ENCODE peak calls at places on chromosomes 5 and 9, in four cellular contexts. J is thoracic aorta; P is activated T-helper 1 cell treated with anti-CD3 and anti-CD28 coated beads, Interleukin-12 subunit alpha, Interleukin-12 subunit beta, Interleukin-2, Interleukin-4 antibody, amounts not matched to agents 30 ng/mL and 10 ng/mL and 1 ng/mL, durations not matched to agents 14 hours and 24 hours and 36 hours; L is T-helper 17 cell. D is an unnamed sample.

GRCh38 chr9:34547960-34548603 is 25.3 kb upstream of the ENHO start:
- DNase-seq in J (no peak), P (no peak), L (no peak), D (no peak)

GRCh38 chr9:18746631-18747030 is 272.7 kb downstream of the ADAMTSL1 start:
- DNase-seq in J (no peak), P (no peak), L (no peak), D (no peak)

GRCh38 chr9:97907051-97907450 is 15.2 kb downstream of the TRMO start:
- DNase-seq in J (no peak), P (no peak), L (no peak), D (no peak)

GRCh38 chr5:9799601-9800000 is 169.4 kb upstream of the TAS2R1 start:
- DNase-seq in J (no peak), P (no peak), L (no peak), D (no peak)

GRCh38 chr5:180294401-180294800 is 2.5 kb upstream of the MAPK9 start:
- DNase-seq in J (no peak), P (no peak), L (no peak), D (no peak)

GRCh38 chr9:111878946-111879345 is 17.7 kb upstream of the UGCG start:
- DNase-seq in J (no peak), P (no peak), L (no peak), D (no peak)

GRCh38 chr5:107090471-107090870 is 580.3 kb downstream of the EFNA5 start:
- DNase-seq in J (no peak), P (no peak), L (no peak), D (no peak)

GRCh38 chr5:11803436-11803835 is 100.8 kb downstream of the CTNND2 start:
- DNase-seq in J (no peak), P (no peak), L (no peak), D (no peak)

GRCh38 chr9:77588319-77588937 is 59.7 kb downstream of the GNA14 start:
- DNase-seq in J (no peak), P (no peak), L (no peak), D (no peak)

GRCh38 chr9:120603601-120604000 is 23.6 kb upstream of the CDK5RAP2 start:
- DNase-seq in J (no peak), P (no peak), L (no peak), D (no peak)

GRCh38 chr5:156147251-156147947 is 179.6 kb upstream of the SGCD start:
- DNase-seq in J (no peak), P (no peak), L (no peak), D (no peak)

GRCh38 chr5:72408602-72409001 is 88.4 kb downstream of the PTCD2 start:
- DNase-seq in J (no peak), P (no peak), L (no peak), D (no peak)

GRCh38 chr5:173744527-173744926 is 128.1 kb upstream of the BOD1 start:
- DNase-seq in J (no peak), P (no peak), L (no peak), D (no peak)

GRCh38 chr9:95468791-95469190 is 48.0 kb downstream of the PTCH1 start:
- DNase-seq in J (no peak), P (no peak), L (no peak), D (no peak)

GRCh38 chr5:115087951-115088350 is 81.8 kb downstream of the TRIM36 start:
- DNase-seq in J (no peak), P (no peak), L (no peak), D (no peak)

GRCh38 chr5:79666758-79667157 is 22.9 kb upstream of the CMYA5 start:
- DNase-seq in J (no peak), P (no peak), L (no peak), D (no peak)

GRCh38 chr5:157528036-157528632 is 47.4 kb downstream of the ADAM19 start:
- DNase-seq in J (no peak), P (no peak), L (no peak), D (no peak)

GRCh38 chr9:134618163-134618822 is 23.3 kb upstream of the COL5A1 start:
- DNase-seq in J (no peak), P (no peak), L (no peak), D (no peak)

GRCh38 chr9:116635908-116636307 is 51.2 kb upstream of the TRIM32 start:
- DNase-seq in J (no peak), P (no peak), L (no peak), D (no peak)

GRCh38 chr5:157057459-157058370 is 1.2 kb downstream of the HAVCR1 start:
- DNase-seq in J (no peak), P (no peak), L (no peak), D (no peak)

GRCh38 chr5:67799732-67800234 is 415.8 kb upstream of the PIK3R1 start:
- DNase-seq in J (no peak), P (no peak), L (no peak), D (no peak)

GRCh38 chr9:135288054-135288453 is 191.5 kb upstream of the PPP1R26 start:
- DNase-seq in J (no peak), P (no peak), L (no peak), D (no peak)

GRCh38 chr9:109812818-109813281 is 32.9 kb downstream of the PALM2AKAP2 start:
- DNase-seq in J (no peak), P (no peak), L (no peak), D (no peak)

GRCh38 chr5:58924306-58924705 is 341.4 kb downstream of the RAB3C start:
- DNase-seq in J (no peak), P (no peak), L (no peak), D (no peak)

GRCh38 chr5:33423018-33423630 is 17.6 kb upstream of the TARS1 start:
- DNase-seq in J (no peak), P (no peak), L (no peak), D (no peak)

D was measured in NK-92 treated with Interleukin-12 subunit alpha and Interleukin-12 subunit beta, amount 100 ng/mL, for 24 hours.